ENCODE peak calls at places on chromosomes 3 and 15, in five cellular contexts. One of them, this sample, is unnamed.

GRCh38 chr3:107753494-107753893 is 230.7 kb downstream of the BBX start:
- DNase-seq in AG10803: peak; percentile 35
- DNase-seq in pancreas: no peak
- DNase-seq in osteoblast: no peak
- DNase-seq in HFFc6: peak; percentile 4
- DNase-seq in this sample: peak; percentile 32

GRCh38 chr3:58627580-58627894 is 39.0 kb downstream of the FAM3D start:
- DNase-seq in osteoblast: no peak
- DNase-seq in pancreas: peak; percentile 73
- DNase-seq in AG10803: no peak
- DNase-seq in HFFc6: no peak
- DNase-seq in this sample: peak; percentile 20

GRCh38 chr3:17639765-17640164 is 102.7 kb downstream of the TBC1D5 start:
- DNase-seq in pancreas: no peak
- DNase-seq in HFFc6: peak; percentile 85
- DNase-seq in osteoblast: no peak
- DNase-seq in AG10803: peak; percentile 92
- DNase-seq in this sample: peak; percentile 86

GRCh38 chr3:129399895-129400357 is 28.5 kb downstream of the EFCAB12 start:
- DNase-seq in AG10803: no peak
- DNase-seq in osteoblast: no peak
- DNase-seq in HFFc6: peak; percentile 26
- DNase-seq in pancreas: no peak
- DNase-seq in this sample: peak; percentile 25

GRCh38 chr15:94238539-94239118 is 7.3 kb downstream of the MCTP2 start:
- DNase-seq in osteoblast: no peak
- DNase-seq in HFFc6: no peak
- DNase-seq in pancreas: no peak
- DNase-seq in AG10803: no peak
- DNase-seq in this sample: no peak

GRCh38 chr3:100042144-100042543 is 72.2 kb downstream of the FILIP1L start:
- DNase-seq in osteoblast: peak; percentile 37
- DNase-seq in HFFc6: peak; percentile 91
- DNase-seq in pancreas: no peak
- DNase-seq in AG10803: peak; percentile 90
- DNase-seq in this sample: peak; percentile 90

GRCh38 chr3:27606537-27606936 is 115.6 kb downstream of the EOMES start:
- DNase-seq in AG10803: peak; percentile 69
- DNase-seq in HFFc6: peak; percentile 59
- DNase-seq in pancreas: no peak
- DNase-seq in osteoblast: no peak
- DNase-seq in this sample: peak; percentile 82

GRCh38 chr3:61975936-61976335 is 397.4 kb downstream of the FEZF2 start:
- DNase-seq in pancreas: no peak
- DNase-seq in HFFc6: no peak
- DNase-seq in osteoblast: no peak
- DNase-seq in AG10803: no peak
- DNase-seq in this sample: no peak

GRCh38 chr15:58221591-58222241 is 83.5 kb downstream of the AQP9 start:
- DNase-seq in pancreas: no peak
- DNase-seq in AG10803: peak; percentile 40
- DNase-seq in osteoblast: no peak
- DNase-seq in HFFc6: peak; percentile 43
- DNase-seq in this sample: peak; percentile 46

GRCh38 chr3:38578551-38578950 is 70.9 kb downstream of the SCN5A start:
- DNase-seq in pancreas: no peak
- DNase-seq in AG10803: no peak
- DNase-seq in HFFc6: no peak
- DNase-seq in osteoblast: no peak
- DNase-seq in this sample: no peak

GRCh38 chr3:61560452-61561373 is 658 bp upstream of the PTPRG start:
- DNase-seq in pancreas: peak; percentile 86
- DNase-seq in HFFc6: peak; percentile 76
- DNase-seq in osteoblast: peak; percentile 97
- DNase-seq in AG10803: peak; percentile 85
- DNase-seq in this sample: peak; percentile 87

GRCh38 chr15:69824075-69824876 is 273.4 kb downstream of the TLE3 start:
- DNase-seq in pancreas: no peak
- DNase-seq in osteoblast: peak; percentile 32
- DNase-seq in AG10803: no peak
- DNase-seq in HFFc6: no peak
- DNase-seq in this sample: no peak

GRCh38 chr15:42373936-42374335 is 14.6 kb downstream of the CAPN3 start:
- DNase-seq in osteoblast: no peak
- DNase-seq in AG10803: no peak
- DNase-seq in pancreas: no peak
- DNase-seq in HFFc6: no peak
- DNase-seq in this sample: no peak

GRCh38 chr15:42368096-42368495 is 8.8 kb downstream of the CAPN3 start:
- DNase-seq in pancreas: no peak
- DNase-seq in HFFc6: no peak
- DNase-seq in AG10803: peak; percentile 39
- DNase-seq in osteoblast: no peak
- DNase-seq in this sample: no peak

GRCh38 chr15:42374810-42375209 is 15.5 kb downstream of the CAPN3 start:
- DNase-seq in AG10803: no peak
- DNase-seq in pancreas: no peak
- DNase-seq in HFFc6: no peak
- DNase-seq in osteoblast: no peak
- DNase-seq in this sample: no peak

GRCh38 chr15:42373274-42373673 is 14.0 kb downstream of the CAPN3 start:
- DNase-seq in osteoblast: no peak
- DNase-seq in AG10803: no peak
- DNase-seq in pancreas: no peak
- DNase-seq in HFFc6: no peak
- DNase-seq in this sample: no peak

DNA sequence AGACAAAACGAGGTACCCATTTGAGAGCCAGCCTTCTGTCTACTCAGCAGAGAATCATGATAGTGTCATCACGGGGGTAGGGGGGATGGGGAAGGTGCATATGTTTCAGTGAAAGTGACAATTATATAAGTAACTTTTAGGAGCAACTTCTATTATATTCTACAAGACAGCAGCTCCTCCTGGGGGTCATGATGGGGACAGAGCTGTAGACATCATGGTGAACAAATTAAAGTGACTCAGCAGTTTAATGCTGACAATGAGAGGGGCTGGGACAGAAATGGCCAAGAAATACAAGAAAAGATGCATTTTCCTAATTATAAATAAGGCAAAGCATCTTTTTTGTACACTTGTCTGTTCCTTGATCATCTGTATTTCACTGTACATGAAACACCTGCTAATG is 11.8 kb downstream of the CAPN3 start:
- DNase-seq in HFFc6: peak; percentile 9
- DNase-seq in pancreas: no peak
- DNase-seq in AG10803: peak; percentile 11
- DNase-seq in osteoblast: no peak
- DNase-seq in this sample: peak; percentile 23
- TF ChIP-seq CTCF in HFFc6: peak; percentile 60
- TF ChIP-seq CTCF in pancreas: no peak
- TF ChIP-seq CTCF in AG10803: peak; percentile 15
- TF ChIP-seq CTCF in osteoblast: peak; percentile 45
- TF ChIP-seq CTCF in this sample: no peak

GRCh38 chr3:156826144-156826895 is at the start of gene LEKR1:
- DNase-seq in osteoblast: peak; percentile 97
- DNase-seq in AG10803: peak; percentile 94
- DNase-seq in pancreas: peak; percentile 87
- DNase-seq in HFFc6: peak; percentile 77
- DNase-seq in this sample: peak; percentile 94
- TF ChIP-seq CTCF in osteoblast: no peak
- TF ChIP-seq CTCF in AG10803: no peak
- TF ChIP-seq CTCF in pancreas: no peak
- TF ChIP-seq CTCF in HFFc6: no peak
- TF ChIP-seq CTCF in this sample: no peak

DNA sequence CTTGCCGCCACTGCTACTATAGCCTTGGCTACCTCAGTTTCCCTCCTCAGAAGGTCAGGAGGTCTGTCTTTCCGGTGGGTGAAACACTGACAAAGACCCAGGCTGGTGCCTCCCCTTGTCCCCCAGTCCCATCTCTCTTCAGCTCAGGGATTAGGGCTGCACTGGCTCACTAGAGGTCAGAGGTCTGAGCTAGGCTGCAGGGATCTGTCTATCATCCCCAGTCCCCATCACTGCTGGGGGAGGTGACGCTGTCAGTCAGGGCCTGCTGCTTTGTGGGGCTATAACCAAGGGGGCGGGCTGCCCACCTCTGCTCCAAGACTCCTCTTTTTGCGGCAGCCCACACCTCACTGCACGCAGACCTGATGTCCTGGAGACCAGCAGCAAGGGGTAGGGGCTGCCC is 13.7 kb downstream of the SEMA3F start:
- DNase-seq in pancreas: no peak
- DNase-seq in osteoblast: no peak
- DNase-seq in HFFc6: no peak
- DNase-seq in AG10803: no peak
- DNase-seq in this sample: no peak
- TF ChIP-seq CTCF in pancreas: no peak
- TF ChIP-seq CTCF in osteoblast: no peak
- TF ChIP-seq CTCF in HFFc6: no peak
- TF ChIP-seq CTCF in AG10803: no peak
- TF ChIP-seq CTCF in this sample: no peak

DNA sequence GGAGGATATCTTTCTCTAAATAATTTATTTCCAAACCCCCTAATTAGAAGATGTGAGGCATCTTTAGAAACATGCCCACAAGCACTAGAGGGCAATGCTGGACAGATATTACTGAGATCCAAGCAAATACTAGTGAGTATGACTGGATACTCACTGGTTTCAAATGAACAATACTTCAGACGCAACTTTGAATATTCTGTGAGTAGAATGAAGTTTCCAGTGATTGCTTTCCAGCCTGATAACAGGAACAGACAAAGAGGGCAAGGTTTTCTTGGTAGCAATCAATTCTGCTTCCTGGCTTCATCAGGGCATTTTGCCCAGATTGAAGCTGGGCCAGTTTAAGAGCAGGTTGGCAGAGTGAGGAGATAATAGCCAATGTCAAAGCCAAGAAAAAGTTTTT is 442.6 kb upstream of the PDZRN3 start:
- DNase-seq in HFFc6: peak; percentile 43
- DNase-seq in pancreas: no peak
- DNase-seq in AG10803: peak; percentile 52
- DNase-seq in osteoblast: no peak
- DNase-seq in this sample: no peak
- TF ChIP-seq CTCF in HFFc6: peak; percentile 66
- TF ChIP-seq CTCF in pancreas: no peak
- TF ChIP-seq CTCF in AG10803: peak; percentile 63
- TF ChIP-seq CTCF in osteoblast: peak; percentile 19
- TF ChIP-seq CTCF in this sample: peak; percentile 34

DNA sequence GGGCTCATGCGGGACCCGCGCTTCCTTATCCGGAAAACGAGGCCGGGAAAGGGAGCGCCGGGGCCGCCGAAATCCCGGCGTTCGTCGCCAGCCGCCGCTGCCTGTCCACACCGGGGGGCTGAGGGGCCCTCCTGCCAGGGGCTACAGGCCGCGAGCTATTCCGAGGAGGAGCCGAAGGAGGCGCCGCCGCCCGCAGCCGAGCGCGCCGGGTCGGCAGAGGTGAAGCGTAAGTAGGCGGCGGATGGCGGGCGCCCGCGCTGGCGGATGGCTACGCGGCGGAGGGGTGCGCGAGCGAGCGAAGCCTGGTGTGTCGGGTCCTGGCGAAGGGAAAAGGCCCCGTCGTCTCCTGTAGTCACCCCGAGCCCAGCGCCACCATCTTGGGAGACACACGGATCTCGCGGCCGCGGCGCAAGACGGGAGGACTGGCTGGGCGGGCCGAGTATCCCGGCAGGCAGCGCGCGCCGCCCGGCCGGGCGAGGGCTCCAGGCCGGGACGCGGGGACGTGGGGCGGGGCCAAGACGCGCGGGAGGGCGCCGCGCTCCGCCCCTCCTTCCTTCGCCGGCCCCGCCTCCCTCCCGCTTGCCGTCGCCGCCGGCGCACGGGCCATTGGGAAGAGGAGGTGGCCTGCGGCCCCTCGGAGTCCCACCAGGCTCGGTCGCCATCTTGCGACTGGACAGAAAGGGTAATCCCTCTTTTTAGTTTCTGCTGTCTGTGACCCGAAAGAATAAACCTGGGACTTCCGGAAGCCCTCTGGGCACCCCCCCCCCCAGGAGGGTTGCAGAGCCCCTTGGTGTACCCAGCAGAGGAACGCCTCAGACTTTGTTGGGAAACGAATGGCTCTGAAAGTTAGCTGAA is at the start of gene UBE3A:
- DNase-seq in osteoblast: peak; percentile 99
- DNase-seq in AG10803: peak; percentile 91
- DNase-seq in pancreas: peak; percentile 95
- DNase-seq in HFFc6: peak; percentile 83
- DNase-seq in this sample: peak; percentile 91
- TF ChIP-seq CTCF in osteoblast: peak; percentile 20
- TF ChIP-seq CTCF in AG10803: peak; percentile 22
- TF ChIP-seq CTCF in pancreas: no peak
- TF ChIP-seq CTCF in HFFc6: peak; percentile 53
- TF ChIP-seq CTCF in this sample: peak; percentile 28